ENCODE peak calls at places on chromosomes 6 and 20, in six cellular contexts. B, P, C, Q, N and Z are unnamed samples.

GRCh38 chr6:54003316-54003715 is 107.9 kb upstream of the MLIP start:
- DNase-seq in B (no peak), P (no peak), C (no peak), Q (no peak), N (peak), Z (no peak)

GRCh38 chr6:1904898-1905297 is 295.2 kb downstream of the FOXC1 start:
- DNase-seq in B (no peak), P (no peak), C (no peak), Q (no peak), N (no peak), Z (no peak)

GRCh38 chr20:56460459-56460858 is 8.0 kb upstream of the RTF2 start:
- DNase-seq in B (no peak), P (no peak), C (no peak), Q (no peak), N (no peak), Z (no peak)

GRCh38 chr6:128554302-128554701 is 33.9 kb upstream of the PTPRK start:
- DNase-seq in B (no peak), P (no peak), C (no peak), Q (no peak), N (no peak), Z (no peak)

GRCh38 chr6:32692019-32692418 is 25.6 kb upstream of the HLA-DQB1 start:
- DNase-seq in B (peak), P (no peak), C (peak), Q (peak), N (peak), Z (no peak)

GRCh38 chr6:170423030-170423429 is 116.5 kb downstream of the FAM120B start:
- DNase-seq in B (peak), P (no peak), C (peak), Q (no peak), N (peak), Z (no peak)

GRCh38 chr6:43436577-43437282 is 9.4 kb downstream of the ABCC10 start:
- DNase-seq in B (no peak), P (peak), C (no peak), Q (no peak), N (peak), Z (peak)

GRCh38 chr6:31203345-31203979 is 33.0 kb upstream of the POU5F1 start:
- DNase-seq in B (no peak), P (peak), C (no peak), Q (no peak), N (peak), Z (peak)

GRCh38 chr6:36820700-36821580 is 18.3 kb downstream of the CPNE5 start:
- DNase-seq in B (no peak), P (peak), C (no peak), Q (no peak), N (peak), Z (peak)

GRCh38 chr6:4270799-4271198 is 135.4 kb upstream of the ECI2 start:
- DNase-seq in B (no peak), P (peak), C (no peak), Q (no peak), N (no peak), Z (no peak)

GRCh38 chr6:63573899-63574553 is 1.7 kb downstream of the LOC128125822 start:
- DNase-seq in B (no peak), P (peak), C (peak), Q (peak), N (peak), Z (peak)

GRCh38 chr6:107489636-107490567 is at the start of gene SOBP:
- DNase-seq in B (no peak), P (peak), C (peak), Q (peak), N (peak), Z (peak)

GRCh38 chr6:150466196-150466595 is 97.4 kb downstream of the IYD start:
- DNase-seq in B (no peak), P (no peak), C (no peak), Q (no peak), N (no peak), Z (no peak)

GRCh38 chr6:2819115-2819514 is 22.5 kb downstream of the SERPINB1 start:
- DNase-seq in B (no peak), P (no peak), C (no peak), Q (no peak), N (no peak), Z (no peak)

GRCh38 chr20:4070323-4071176 is 55.2 kb upstream of the RNF24 start:
- DNase-seq in B (no peak), P (no peak), C (no peak), Q (no peak), N (no peak), Z (no peak)

GRCh38 chr6:156164701-156165454 is 612.3 kb upstream of the ARID1B start:
- DNase-seq in B (no peak), P (no peak), C (no peak), Q (no peak), N (no peak), Z (no peak)

GRCh38 chr6:52994031-52994788 is 874 bp downstream of the GSTA4 start:
- DNase-seq in B (no peak), P (peak), C (no peak), Q (peak), N (peak), Z (peak)

GRCh38 chr20:2463616-2464365 is 6.8 kb downstream of the SNRPB start:
- DNase-seq in B (no peak), P (no peak), C (no peak), Q (no peak), N (no peak), Z (no peak)

GRCh38 chr20:43955244-43956191 is 40.9 kb downstream of the TOX2 start:
- DNase-seq in B (no peak), P (peak), C (no peak), Q (no peak), N (peak), Z (peak)

DNA sequence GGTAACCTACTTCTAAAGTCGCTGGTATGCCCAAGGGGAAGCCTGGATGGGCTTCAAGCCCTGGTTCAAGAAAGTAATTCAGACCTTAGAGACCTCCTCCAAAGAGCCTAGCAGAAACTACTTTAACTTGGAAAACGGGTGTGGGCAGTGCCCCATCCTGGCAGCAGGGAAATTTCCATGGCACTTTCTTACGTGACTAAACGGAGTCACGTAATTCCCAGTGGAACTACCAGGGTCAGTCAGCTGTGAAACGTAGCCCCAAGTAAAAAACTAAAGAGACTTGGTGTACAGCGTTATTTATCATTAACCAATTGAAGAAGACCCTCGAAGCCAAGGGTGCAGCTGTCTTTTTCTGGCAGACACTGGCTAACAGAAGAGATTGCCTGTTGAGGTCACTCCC is 114.0 kb downstream of the RCAN2 start:
- DNase-seq in B (no peak), P (no peak), C (no peak), Q (no peak), N (no peak), Z (no peak)
- H2BK15ac ChIP-seq in B (no peak), P (no peak), C (no peak), Q (no peak), N (no peak), Z (no peak)

DNA sequence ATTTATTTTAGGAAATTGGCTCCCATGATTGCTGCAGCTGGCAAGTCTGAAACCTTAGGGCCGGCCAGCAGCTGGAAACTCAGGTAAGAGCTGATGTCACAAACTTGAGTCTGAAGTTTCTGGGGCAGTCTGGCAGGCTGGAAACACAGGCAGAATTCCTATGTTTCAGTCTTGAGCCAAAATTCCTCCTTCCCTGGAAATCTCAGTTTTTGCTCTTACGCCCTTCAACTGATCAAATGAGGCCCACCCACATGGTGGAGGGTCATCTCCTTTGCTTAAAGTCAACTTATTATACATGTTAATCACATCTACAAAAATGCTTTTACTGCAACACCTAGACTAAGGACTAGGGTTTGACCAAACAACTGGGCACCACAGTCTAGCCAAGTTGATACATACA is 184.1 kb downstream of the SOD2 start:
- DNase-seq in B (no peak), P (no peak), C (no peak), Q (no peak), N (no peak), Z (no peak)
- H2BK5ac ChIP-seq in B (no peak), P (no peak), C (no peak), Q (no peak), N (no peak), Z (no peak)

DNA sequence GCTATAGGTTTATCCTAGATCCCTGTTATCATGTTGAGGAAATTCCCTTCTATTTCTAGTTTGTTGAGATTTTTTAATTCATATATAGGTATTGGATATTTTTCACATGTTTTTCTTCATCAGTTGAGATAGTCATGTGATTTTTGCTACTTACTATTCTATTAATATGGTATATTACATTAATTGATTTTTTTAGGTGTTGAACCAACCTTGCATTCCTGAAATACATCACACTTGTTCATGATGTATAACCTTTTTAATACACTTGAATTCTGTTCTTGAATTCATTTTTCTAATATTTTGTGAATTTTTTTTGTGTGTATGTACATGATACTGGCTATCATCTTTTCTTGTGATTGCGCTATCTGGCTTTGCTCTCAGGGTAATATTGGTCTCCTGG is 25.5 kb upstream of the CAP2 start:
- DNase-seq in B (no peak), P (no peak), C (no peak), Q (no peak), N (no peak), Z (no peak)
- H2BK15ac ChIP-seq in B (no peak), P (no peak), C (no peak), Q (no peak), N (no peak), Z (no peak)

DNA sequence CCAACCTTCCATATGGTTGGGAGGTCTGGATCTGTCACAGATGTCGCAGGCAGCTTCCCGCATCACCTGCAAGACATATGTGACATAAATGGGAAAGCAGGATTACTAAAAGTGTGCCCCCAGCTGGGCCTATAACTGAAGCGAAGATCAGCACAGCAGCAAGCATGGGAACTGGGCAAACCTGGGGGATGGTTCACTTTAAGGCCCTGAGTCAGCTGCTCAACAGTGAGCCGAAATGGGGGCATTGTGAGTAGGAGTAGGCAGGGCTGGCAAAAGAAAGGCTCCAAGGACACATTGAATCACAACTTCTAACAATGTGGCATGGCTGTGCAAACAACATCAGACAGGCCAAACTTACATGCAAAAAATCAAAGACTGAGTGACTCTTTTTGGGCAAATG is 530.9 kb upstream of the MMS22L start:
- DNase-seq in B (no peak), P (no peak), C (no peak), Q (no peak), N (peak), Z (no peak)
- H2BK5ac ChIP-seq in B (peak), P (no peak), C (no peak), Q (no peak), N (no peak), Z (no peak)

DNA sequence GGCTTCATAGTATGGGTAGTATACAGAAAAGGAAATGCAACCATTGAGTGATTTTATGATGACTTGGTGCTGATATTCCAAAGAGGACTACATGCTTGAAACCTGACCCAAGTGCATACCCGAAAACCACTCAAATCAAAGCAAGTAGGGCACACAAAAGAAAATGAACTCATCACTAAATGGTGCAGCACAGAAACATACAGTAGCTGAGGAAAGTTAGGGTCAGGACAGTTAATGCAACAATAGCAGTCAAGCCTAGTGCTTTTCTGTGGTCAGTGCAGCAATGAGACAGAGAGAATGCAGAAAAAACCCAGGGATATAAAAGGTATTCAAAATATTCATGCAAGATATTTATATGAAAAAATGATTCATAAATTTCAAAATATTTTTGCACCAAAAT is 711.1 kb downstream of the EPHA7 start:
- DNase-seq in B (no peak), P (peak), C (no peak), Q (no peak), N (no peak), Z (no peak)
- H2BK15ac ChIP-seq in B (no peak), P (no peak), C (no peak), Q (no peak), N (no peak), Z (no peak)

GRCh38 chr20:50057409-50058053 is 55.4 kb downstream of the UBE2V1 start:
- DNase-seq in B (no peak), P (no peak), C (no peak), Q (no peak), N (no peak), Z (no peak)

GRCh38 chr20:50058646-50059398 is 54.1 kb downstream of the UBE2V1 start:
- DNase-seq in B (no peak), P (no peak), C (no peak), Q (no peak), N (no peak), Z (no peak)

GRCh38 chr20:50056408-50056926 is 56.5 kb downstream of the UBE2V1 start:
- DNase-seq in B (no peak), P (no peak), C (no peak), Q (no peak), N (no peak), Z (no peak)

GRCh38 chr20:50055524-50056083 is 57.3 kb downstream of the UBE2V1 start:
- DNase-seq in B (no peak), P (no peak), C (no peak), Q (no peak), N (no peak), Z (no peak)

GRCh38 chr20:50056951-50057403 is 56.0 kb downstream of the UBE2V1 start:
- DNase-seq in B (no peak), P (no peak), C (no peak), Q (no peak), N (no peak), Z (no peak)
- H2BK5ac ChIP-seq in B (no peak), P (no peak), C (no peak), Q (peak), N (no peak), Z (no peak)

GRCh38 chr6:162706236-162706635 is 21.3 kb downstream of the PRKN start:
- DNase-seq in B (no peak), P (no peak), C (no peak), Q (no peak), N (no peak), Z (no peak)
- H2BK15ac ChIP-seq in B (no peak), P (no peak), C (no peak), Q (no peak), N (no peak), Z (no peak)

DNA sequence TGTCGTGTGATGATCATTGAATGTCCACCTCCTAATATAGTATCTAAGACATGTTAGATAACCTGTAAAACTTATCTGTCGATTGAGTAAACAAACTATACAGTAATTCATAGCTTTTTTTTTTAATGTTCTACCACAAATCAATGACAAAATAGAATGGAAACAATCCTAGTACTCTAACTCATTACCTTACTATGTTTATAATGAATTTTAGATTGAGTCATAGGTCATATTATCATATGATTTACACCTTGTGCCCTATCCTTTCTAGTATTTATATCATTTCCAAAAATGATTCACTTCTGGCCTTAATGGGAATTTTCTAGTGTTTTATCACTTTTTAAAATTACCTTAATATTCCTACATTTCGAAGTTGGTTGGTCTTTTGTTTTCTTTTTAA is 6.2 kb downstream of the VTA1 start:
- DNase-seq in B (no peak), P (no peak), C (no peak), Q (no peak), N (no peak), Z (no peak)
- H2BK5ac ChIP-seq in B (no peak), P (peak), C (no peak), Q (no peak), N (no peak), Z (no peak)

DNA sequence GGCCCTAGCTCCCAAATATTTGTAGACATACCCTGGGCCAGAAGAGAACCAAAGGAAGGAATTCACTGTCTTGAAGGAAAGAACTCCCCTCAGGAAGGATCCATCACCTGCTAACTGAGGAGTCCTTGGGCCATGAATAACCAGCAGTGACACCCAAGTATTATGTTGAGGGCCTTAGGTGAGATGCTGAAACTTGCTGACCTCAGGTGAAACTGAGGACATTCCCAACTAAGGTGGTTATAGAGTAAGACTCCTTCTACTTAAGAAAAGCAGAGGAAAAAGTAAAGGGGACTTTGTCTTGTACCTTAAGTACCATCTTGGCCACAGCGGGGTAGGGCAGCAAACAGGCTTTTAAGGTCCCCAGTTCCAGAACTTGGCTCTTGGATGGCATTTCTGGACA is 491.7 kb downstream of the C6orf118 start:
- DNase-seq in B (no peak), P (no peak), C (no peak), Q (no peak), N (no peak), Z (no peak)
- H2BK15ac ChIP-seq in B (no peak), P (no peak), C (no peak), Q (no peak), N (no peak), Z (no peak)

GRCh38 chr6:10582774-10583508 is 61.8 kb downstream of the GCNT2 start:
- DNase-seq in B (no peak), P (no peak), C (peak), Q (no peak), N (peak), Z (no peak)
- H2BK5ac ChIP-seq in B (peak), P (no peak), C (peak), Q (no peak), N (peak), Z (no peak)